ENCODE peak calls at places on chromosomes 11 and 22, in eight cellular contexts. C, P, R, S, J, B, X and U are unnamed samples.

GRCh38 chr11:73137262-73137941 is 4.7 kb downstream of the FCHSD2 start:
- DNase-seq in C (no peak), P (no peak), R (no peak), S (no peak), J (no peak), B (no peak), X (no peak), U (no peak)

GRCh38 chr22:29359469-29359868 is 28.9 kb downstream of the AP1B1 start:
- DNase-seq in C (peak; percentile 58), P (peak; percentile 33), R (peak; percentile 55), S (peak; percentile 72), J (peak; percentile 50), B (no peak), X (peak; percentile 67), U (peak; percentile 77)

GRCh38 chr11:130710022-130710421 is 206.3 kb downstream of the SNX19 start:
- DNase-seq in C (no peak), P (no peak), R (no peak), S (no peak), J (no peak), B (no peak), X (no peak), U (no peak)

GRCh38 chr11:7413961-7414728 is 71.2 kb upstream of the OLFML1 start:
- DNase-seq in C (no peak), P (no peak), R (no peak), S (no peak), J (no peak), B (no peak), X (no peak), U (no peak)

GRCh38 chr11:116461789-116462188 is 311.0 kb downstream of the BUD13 start:
- DNase-seq in C (no peak), P (no peak), R (no peak), S (no peak), J (no peak), B (no peak), X (no peak), U (no peak)

GRCh38 chr11:35393093-35393492 is 26.3 kb downstream of the SLC1A2 start:
- DNase-seq in C (no peak), P (no peak), R (no peak), S (no peak), J (no peak), B (no peak), X (no peak), U (no peak)

GRCh38 chr11:86418929-86419328 is 44.2 kb downstream of the CCDC81 start:
- DNase-seq in C (no peak), P (no peak), R (no peak), S (no peak), J (peak; percentile 17), B (no peak), X (no peak), U (no peak)

GRCh38 chr11:2975594-2975993 is 16.5 kb downstream of the NAP1L4 start:
- DNase-seq in C (no peak), P (no peak), R (no peak), S (no peak), J (peak; percentile 67), B (no peak), X (no peak), U (peak; percentile 58)

GRCh38 chr11:69530278-69531070 is 49.0 kb downstream of the LINC01488 start:
- DNase-seq in C (peak; percentile 37), P (no peak), R (no peak), S (no peak), J (no peak), B (no peak), X (no peak), U (peak; percentile 21)

GRCh38 chr22:28425211-28425610 is 254.4 kb downstream of the TTC28 start:
- DNase-seq in C (no peak), P (no peak), R (no peak), S (no peak), J (peak; percentile 25), B (no peak), X (no peak), U (no peak)

GRCh38 chr22:27480487-27480886 is 321.1 kb downstream of the MN1 start:
- DNase-seq in C (no peak), P (no peak), R (no peak), S (no peak), J (no peak), B (no peak), X (no peak), U (no peak)

GRCh38 chr22:35257002-35257320 is 332 bp upstream of the HMGXB4 start:
- DNase-seq in C (no peak), P (no peak), R (no peak), S (no peak), J (no peak), B (no peak), X (no peak), U (no peak)

GRCh38 chr22:35258144-35258988 is 1.1 kb downstream of the HMGXB4 start:
- DNase-seq in C (no peak), P (peak; percentile 6), R (no peak), S (no peak), J (peak; percentile 10), B (no peak), X (peak; percentile 13), U (peak; percentile 37)

GRCh38 chr22:35253946-35254345 is 3.3 kb upstream of the HMGXB4 start:
- DNase-seq in C (no peak), P (no peak), R (no peak), S (no peak), J (no peak), B (no peak), X (no peak), U (no peak)

GRCh38 chr22:35257321-35258143 is at the start of gene HMGXB4:
- DNase-seq in C (peak; percentile 90), P (peak; percentile 70), R (peak; percentile 85), S (peak; percentile 92), J (peak; percentile 83), B (peak; percentile 84), X (peak; percentile 90), U (peak; percentile 93)
- TF ChIP-seq POLR2A in C (no peak), P (no peak), R (no peak), S (peak; percentile 29), J (no peak), B (no peak), X (no peak), U (no peak)

DNA sequence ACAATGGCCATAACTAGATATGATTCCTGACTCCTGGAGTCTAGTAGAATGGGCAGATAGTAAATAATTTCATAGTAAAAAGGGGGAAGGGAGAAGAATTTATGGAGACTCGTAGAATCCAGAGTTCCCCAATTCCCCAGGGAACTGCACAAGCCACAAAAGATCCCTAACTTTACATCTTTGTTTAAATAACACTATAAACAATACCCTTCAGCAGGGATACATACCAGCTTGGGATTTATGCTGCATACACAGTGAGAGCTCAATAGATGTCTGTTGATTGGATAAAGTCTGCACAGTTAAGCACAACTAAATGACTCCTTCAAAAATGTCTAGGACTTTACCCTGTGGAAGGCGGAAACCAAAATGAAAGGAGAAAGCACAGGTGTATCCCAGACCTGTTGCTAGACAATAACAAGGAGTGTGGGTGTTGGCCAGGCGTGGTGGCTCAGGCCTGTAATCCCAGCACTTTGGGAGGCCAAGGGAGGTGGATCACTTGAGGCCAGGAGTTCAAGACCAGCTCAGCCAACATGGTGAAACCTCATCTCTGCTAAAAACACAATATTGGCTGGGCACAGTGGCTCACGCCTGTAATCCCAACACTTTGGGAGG is 6.8 kb downstream of the SLC35F2 start:
- DNase-seq in C (no peak), P (no peak), R (no peak), S (no peak), J (no peak), B (no peak), X (no peak), U (no peak)
- H3K4me1 ChIP-seq in C (no peaks in the 10 kb centered on the region), P (no peaks in the 10 kb centered on the region), R (no peaks in the 10 kb centered on the region), S (no peaks in the 10 kb centered on the region), J (peaks cover 16% of the 10 kb centered on the region), B (no peaks in the 10 kb centered on the region), X (no peaks in the 10 kb centered on the region), U (no peaks in the 10 kb centered on the region)

GRCh38 chr11:108338750-108339149 is 115.9 kb downstream of the ATM start:
- DNase-seq in C (no peak), P (no peak), R (no peak), S (no peak), J (no peak), B (no peak), X (no peak), U (no peak)

GRCh38 chr11:108333403-108333899 is 110.6 kb downstream of the ATM start:
- DNase-seq in C (no peak), P (no peak), R (no peak), S (no peak), J (no peak), B (no peak), X (no peak), U (no peak)
- TF ChIP-seq POLR2A in C (no peak), P (no peak), R (no peak), S (no peak), J (no peak), B (no peak), X (no peak), U (no peak)

DNA sequence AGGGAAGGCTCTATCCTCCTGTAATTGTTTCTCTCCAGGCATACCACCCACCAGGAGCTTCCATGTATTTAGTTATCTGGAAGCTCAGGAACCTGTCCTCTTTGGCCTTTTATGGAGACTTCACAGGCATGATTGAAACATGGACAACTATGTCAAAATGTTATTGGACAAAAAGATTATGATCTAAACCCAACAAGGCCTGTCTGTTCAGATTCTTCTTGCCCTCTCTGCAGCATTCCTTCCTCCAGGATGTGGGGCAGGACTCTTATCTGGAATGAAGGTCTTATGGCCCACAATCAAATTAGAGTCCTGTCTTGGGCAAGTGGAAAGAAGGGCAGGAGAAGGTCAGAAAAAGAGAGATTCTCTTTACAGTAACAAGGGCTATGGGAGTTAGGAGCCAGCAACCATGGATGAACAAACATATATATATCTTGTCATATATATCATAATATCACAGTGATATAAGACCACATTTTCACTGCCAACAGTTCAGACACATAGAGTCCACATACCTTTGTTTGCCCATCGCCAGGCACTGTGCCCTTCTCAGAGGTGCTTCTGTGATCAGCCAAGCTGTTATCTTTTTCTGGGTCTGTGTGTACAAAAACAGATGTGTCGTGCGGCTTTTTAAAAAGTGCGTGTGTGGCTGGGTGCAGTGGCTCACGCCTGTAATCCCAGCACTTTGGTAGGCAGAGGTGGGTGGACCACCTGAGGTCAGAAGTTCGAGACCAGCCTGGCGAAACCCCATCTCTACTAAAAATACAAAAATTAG is 42.5 kb upstream of the SUSD2 start:
- DNase-seq in C (no peak), P (no peak), R (no peak), S (no peak), J (no peak), B (peak; percentile 73), X (no peak), U (no peak)
- H3K4me1 ChIP-seq in C (no peaks in the 10 kb centered on the region), P (no peaks in the 10 kb centered on the region), R (peaks cover 11% of the 10 kb centered on the region), S (peaks cover 17% of the 10 kb centered on the region), J (no peaks in the 10 kb centered on the region), B (peaks cover 31% of the 10 kb centered on the region), X (no peaks in the 10 kb centered on the region), U (peaks cover 14% of the 10 kb centered on the region)

GRCh38 chr22:36153756-36154155 is 6.8 kb downstream of the APOL3 start:
- DNase-seq in C (no peak), P (no peak), R (no peak), S (no peak), J (no peak), B (no peak), X (no peak), U (no peak)

GRCh38 chr22:36156515-36157419 is 3.8 kb downstream of the APOL3 start:
- DNase-seq in C (peak; percentile 67), P (peak; percentile 93), R (peak; percentile 66), S (peak; percentile 93), J (no peak), B (peak; percentile 74), X (peak; percentile 94), U (peak; percentile 85)

GRCh38 chr22:36152088-36152487 is 8.5 kb downstream of the APOL3 start:
- DNase-seq in C (no peak), P (no peak), R (no peak), S (no peak), J (no peak), B (no peak), X (no peak), U (no peak)

GRCh38 chr22:36156119-36156514 is 4.4 kb downstream of the APOL3 start:
- DNase-seq in C (no peak), P (no peak), R (no peak), S (no peak), J (no peak), B (no peak), X (no peak), U (no peak)

GRCh38 chr22:36155702-36156101 is 4.9 kb downstream of the APOL3 start:
- DNase-seq in C (no peak), P (peak; percentile 61), R (peak; percentile 53), S (peak; percentile 79), J (no peak), B (peak; percentile 29), X (peak; percentile 62), U (peak; percentile 76)
- TF ChIP-seq POLR2A in C (peak; percentile 18), P (no peak), R (no peak), S (peak; percentile 48), J (no peak), B (peak; percentile 34), X (peak; percentile 26), U (no peak)